ENCODE peak calls at places on chromosomes 13 and 19, in four cellular contexts. J is aorta; S is HCT116; K is CD4-positive, CD25-positive, alpha-beta regulatory T cell. R is an unnamed sample.
A peak's percentile ranks its signal among the peaks of the same experiment; 100 is the strongest.

GRCh38 chr13:39612023-39612637 is 9.1 kb upstream of the LHFPL6 start:
- DNase-seq in J (no peak), S (peak; percentile 46), K (peak; percentile 52), R (no peak)

GRCh38 chr13:34719060-34719875 is 222.8 kb upstream of the NBEA start:
- DNase-seq in J (no peak), S (no peak), K (no peak), R (no peak)

GRCh38 chr13:27269114-27269665 is 1.4 kb upstream of the RASL11A start:
- DNase-seq in J (no peak), S (no peak), K (no peak), R (no peak)

GRCh38 chr19:9962623-9963290 is 26.4 kb upstream of the OLFM2 start:
- DNase-seq in J (no peak), S (no peak), K (no peak), R (no peak)

GRCh38 chr19:339262-339887 is 5.2 kb downstream of the MIER2 start:
- DNase-seq in J (no peak), S (no peak), K (no peak), R (no peak)

GRCh38 chr19:37905936-37906867 is at the start of gene WDR87:
- DNase-seq in J (peak; percentile 76), S (no peak), K (no peak), R (peak; percentile 79)

GRCh38 chr19:53333071-53333465 is 481 bp upstream of the ZNF845 start:
- DNase-seq in J (peak; percentile 83), S (no peak), K (no peak), R (peak; percentile 70)

GRCh38 chr19:39325778-39326680 is 5.4 kb upstream of the LRFN1 start:
- DNase-seq in J (no peak), S (peak; percentile 51), K (no peak), R (no peak)

GRCh38 chr13:44221657-44222056 is 152.0 kb upstream of the SERP2 start:
- DNase-seq in J (no peak), S (no peak), K (no peak), R (no peak)

GRCh38 chr19:584240-585001 is 5.3 kb upstream of the HCN2 start:
- DNase-seq in J (peak; percentile 83), S (no peak), K (peak; percentile 65), R (peak; percentile 77)

GRCh38 chr13:91470084-91470621 is 71.7 kb downstream of the GPC5 start:
- DNase-seq in J (no peak), S (no peak), K (no peak), R (no peak)

GRCh38 chr19:51136891-51137551 is 5.1 kb upstream of the SIGLEC7 start:
- DNase-seq in J (no peak), S (no peak), K (no peak), R (peak; percentile 67)

GRCh38 chr19:57465680-57466381 is 8.9 kb upstream of the VN1R1 start:
- DNase-seq in J (no peak), S (peak; percentile 59), K (peak; percentile 17), R (no peak)

GRCh38 chr19:31574251-31574973 is 225.2 kb upstream of the TSHZ3 start:
- DNase-seq in J (no peak), S (no peak), K (no peak), R (no peak)

GRCh38 chr13:25300861-25301346 is 521 bp upstream of the NUP58 start:
- DNase-seq in J (peak; percentile 76), S (no peak), K (no peak), R (peak; percentile 66)

GRCh38 chr19:2736550-2737190 is 3.1 kb downstream of the SLC39A3 start:
- DNase-seq in J (no peak), S (no peak), K (no peak), R (no peak)
- H3K27ac ChIP-seq in J (no peak overlapping the region), S (no peak overlapping the region), K (no peak overlapping the region), R (no peak overlapping the region)

DNA sequence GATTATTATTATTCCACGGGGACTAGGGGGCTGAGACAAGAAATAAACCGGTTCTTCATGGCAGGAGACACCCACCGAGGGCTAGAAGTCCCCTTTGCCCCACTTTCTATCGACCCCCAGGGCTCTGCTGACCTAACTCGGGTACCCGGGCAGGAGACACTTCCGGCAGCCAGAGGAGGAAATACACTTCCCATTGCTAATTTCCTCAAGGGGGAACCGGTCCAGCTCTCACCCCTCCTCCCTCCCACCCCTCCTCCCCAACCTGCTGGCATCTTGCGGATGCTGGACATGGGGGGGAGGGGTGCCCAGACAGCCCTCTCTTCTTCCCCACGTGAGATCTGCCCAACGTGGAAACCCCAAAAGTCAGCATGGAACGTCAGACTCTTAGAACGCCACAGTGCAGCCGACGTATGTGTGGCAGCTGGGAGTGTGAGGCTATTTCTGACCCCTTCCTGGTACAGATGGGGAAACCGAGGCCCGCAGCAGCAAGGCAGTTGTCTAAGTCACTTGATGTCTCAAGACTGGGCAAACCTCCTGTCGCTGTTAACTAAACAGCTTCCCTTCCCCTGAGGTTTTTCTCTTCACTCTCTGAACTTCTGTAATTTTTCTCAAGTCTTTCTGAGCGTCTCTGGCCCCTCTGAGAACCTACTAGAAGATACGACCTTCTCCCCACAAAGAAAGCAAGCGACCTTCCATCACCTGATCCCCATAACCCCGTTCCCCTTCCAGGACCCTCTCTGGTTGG is 3.6 kb downstream of the GPR4 start:
- DNase-seq in J (no peak), S (no peak), K (no peak), R (no peak)
- H3K27me3 ChIP-seq in J (no peaks in the 10 kb centered on the region), S (peaks cover 18% of the 10 kb centered on the region), K (peaks cover 39% of the 10 kb centered on the region), R (peaks cover 61% of the 10 kb centered on the region)

GRCh38 chr13:92721610-92722009 is 505.0 kb upstream of the GPC6 start:
- DNase-seq in J (no peak), S (no peak), K (no peak), R (no peak)

DNA sequence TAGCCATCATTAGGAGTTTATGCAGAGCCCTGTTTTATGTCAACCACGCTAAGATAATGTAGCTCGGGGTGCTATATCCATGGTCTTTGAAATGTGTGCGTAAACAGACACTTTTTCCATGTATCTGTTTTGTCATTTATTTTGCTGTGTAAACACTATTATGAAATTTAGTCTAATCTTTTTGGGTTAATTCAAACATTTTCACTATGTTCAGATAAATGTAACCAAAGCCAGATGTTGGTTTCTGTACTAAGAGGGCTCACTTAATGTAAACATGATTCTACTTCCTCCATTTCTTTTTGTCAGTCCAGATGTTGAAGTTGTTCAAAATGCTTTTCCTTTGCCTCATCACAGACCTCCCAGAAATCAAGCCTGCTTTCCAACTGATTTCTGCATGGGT is 499.5 kb upstream of the GPC6 start:
- DNase-seq in J (no peak), S (no peak), K (no peak), R (no peak)
- H3K9me3 ChIP-seq in J (no peaks in the 10 kb centered on the region), S (peaks cover 4% of the 10 kb centered on the region), K (no peaks in the 10 kb centered on the region), R (no peaks in the 10 kb centered on the region)

DNA sequence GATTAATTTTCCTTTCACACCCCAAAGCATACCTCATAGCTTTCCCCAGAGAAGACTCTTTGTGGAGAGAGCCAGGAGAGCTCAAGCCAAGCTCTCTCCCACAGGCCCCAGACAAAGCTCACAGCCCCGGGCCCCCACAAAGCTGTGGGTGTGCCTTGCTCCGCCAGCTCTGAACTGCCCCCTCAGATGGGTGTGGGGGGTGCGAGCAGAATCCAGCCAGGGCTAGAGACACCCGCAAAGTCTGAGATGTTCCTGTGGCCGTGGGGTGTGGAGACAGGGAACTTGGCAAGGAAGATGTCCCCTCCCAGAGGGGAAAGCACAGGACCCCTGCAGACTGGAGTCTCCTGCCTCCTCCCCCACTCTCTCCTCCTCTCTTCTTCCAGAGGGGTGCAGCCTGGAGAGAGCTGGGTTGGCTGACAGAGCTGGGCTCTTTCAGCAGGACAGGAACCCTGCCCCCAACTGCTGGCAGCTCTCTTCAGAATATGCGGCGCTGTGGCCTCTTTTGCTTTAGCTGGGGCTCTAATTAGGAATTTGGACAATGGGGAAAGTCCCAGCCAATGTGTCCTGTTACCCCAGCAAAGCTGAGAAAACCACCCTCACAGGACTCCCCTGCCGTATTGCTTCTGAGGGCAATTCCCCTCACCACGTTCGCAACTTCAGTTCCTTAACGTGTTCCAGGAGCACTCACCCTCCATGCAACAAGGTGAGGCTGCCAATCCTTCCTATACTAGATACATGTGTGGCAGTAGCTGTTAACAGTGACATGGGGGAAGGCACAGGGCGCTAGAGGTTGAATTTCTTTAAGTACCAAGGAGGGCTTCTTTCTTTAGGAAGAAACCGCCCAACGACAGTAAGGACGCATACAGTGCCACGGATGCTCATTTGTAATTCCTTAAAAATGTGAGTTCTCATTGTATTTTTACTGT is 170.0 kb downstream of the COL4A1 start:
- DNase-seq in J (no peak), S (no peak), K (no peak), R (no peak)
- H3K27ac ChIP-seq in J (no peak overlapping the region), S (no peak overlapping the region), K (no peak overlapping the region), R (no peak overlapping the region)

GRCh38 chr13:113148407-113148806 is 10.0 kb upstream of the PROZ start:
- DNase-seq in J (no peak), S (no peak), K (no peak), R (no peak)
- H3K27me3 ChIP-seq in J (no peaks in the 10 kb centered on the region), S (no peaks in the 10 kb centered on the region), K (no peaks in the 10 kb centered on the region), R (no peaks in the 10 kb centered on the region)

GRCh38 chr19:27858981-27859581 is 1353.9 kb downstream of the UQCRFS1 start:
- DNase-seq in J (no peak), S (no peak), K (no peak), R (no peak)
- H3K9me3 ChIP-seq in J (peaks cover 16% of the 10 kb centered on the region), S (no peaks in the 10 kb centered on the region), K (peaks cover 15% of the 10 kb centered on the region), R (no peaks in the 10 kb centered on the region)

GRCh38 chr13:20193924-20194631 is 1.3 kb upstream of the GJB2 start:
- DNase-seq in J (no peak), S (no peak), K (peak; percentile 30), R (no peak)
- H3K27ac ChIP-seq in J (no peak overlapping the region), S (no peak overlapping the region), K (no peak overlapping the region), R (no peak overlapping the region)

GRCh38 chr13:30936920-30937319 is 4.5 kb downstream of the TEX26 start:
- DNase-seq in J (no peak), S (no peak), K (no peak), R (no peak)
- H3K27me3 ChIP-seq in J (no peaks in the 10 kb centered on the region), S (no peaks in the 10 kb centered on the region), K (peaks cover 10% of the 10 kb centered on the region), R (peaks cover 4% of the 10 kb centered on the region)

GRCh38 chr19:44451687-44452086 is 3.4 kb upstream of the ZNF229 start:
- DNase-seq in J (no peak), S (no peak), K (no peak), R (no peak)
- H3K9me3 ChIP-seq in J (peaks cover 15% of the 10 kb centered on the region), S (no peaks in the 10 kb centered on the region), K (peaks cover 57% of the 10 kb centered on the region), R (peaks cover 7% of the 10 kb centered on the region)

DNA sequence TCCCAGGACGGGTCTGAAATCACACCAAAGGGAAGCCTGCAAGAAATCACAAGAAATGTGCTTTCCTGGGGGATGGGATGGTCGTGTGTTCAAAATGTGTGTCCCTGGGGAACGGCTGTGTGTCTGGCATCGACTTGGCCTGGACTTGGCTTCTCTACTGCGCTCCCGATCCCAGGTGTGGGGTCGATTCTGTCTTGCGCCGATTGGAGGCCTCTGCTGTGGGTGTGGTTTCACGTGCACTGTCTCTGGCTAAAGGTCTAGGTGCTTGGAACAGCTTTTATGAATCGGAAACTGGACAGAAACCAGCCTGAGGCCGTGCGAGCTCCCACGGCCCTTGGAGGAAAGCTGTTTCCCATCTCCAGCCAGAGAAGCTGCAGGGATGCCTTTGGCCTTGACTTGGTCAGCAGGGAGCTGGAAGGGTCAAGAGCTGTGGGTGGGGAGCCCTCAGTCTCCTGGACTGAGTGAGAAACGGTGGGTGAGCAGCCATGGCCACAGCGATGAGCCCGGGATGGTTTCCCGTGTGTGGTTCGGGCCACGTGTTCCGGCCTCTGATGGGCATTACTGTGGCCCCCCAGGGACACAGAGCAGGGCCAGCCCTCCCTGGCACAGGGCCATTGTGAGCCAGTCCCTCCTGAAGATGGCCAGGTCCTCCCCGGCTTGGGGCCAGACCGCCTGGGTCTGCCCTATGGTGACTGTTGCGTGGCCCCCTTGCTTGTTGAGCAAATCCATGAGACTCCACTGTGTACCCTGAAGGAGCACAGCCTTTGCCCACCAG is 29.7 kb downstream of the MCF2L start:
- DNase-seq in J (no peak), S (no peak), K (no peak), R (no peak)
- H3K27ac ChIP-seq in J (no peak overlapping the region), S (no peak overlapping the region), K (no peak overlapping the region), R (no peak overlapping the region)

R was measured in upper lobe of right lung.